ENCODE peak calls at places on chromosomes 1 and 21, in ten cellular contexts. N is WTC11; P is CD8-positive, alpha-beta T cell; J is fibroblast of lung; H is uterus; F is astrocyte of the spinal cord; U is HFF-Myc; Y is upper lobe of right lung; O is GM06990; A is foreskin fibroblast. D is an unnamed sample.

GRCh38 chr1:18142969-18143368 is 35.4 kb downstream of the IGSF21 start:
- DNase-seq in O (no peak), N (no peak), A (no peak), U (no peak), Y (no peak), H (no peak), F (no peak), J (no peak), P (no peak), D (no peak)

GRCh38 chr21:33067457-33067856 is 2.5 kb upstream of the OLIG1 start:
- DNase-seq in N (no peak), Y (no peak), H (no peak), J (no peak), U (no peak), A (no peak), O (no peak), F (no peak), P (no peak), D (no peak)

GRCh38 chr1:94831636-94832035 is 11.5 kb downstream of the SLC44A3 start:
- DNase-seq in A (no peak), H (no peak), N (no peak), O (no peak), J (no peak), F (no peak), P (no peak), U (no peak), Y (peak), D (no peak)

GRCh38 chr1:100700586-100700985 is 19.0 kb upstream of the VCAM1 start:
- DNase-seq in A (no peak), H (no peak), J (peak), P (no peak), U (no peak), F (no peak), N (no peak), O (no peak), Y (no peak), D (no peak)

GRCh38 chr1:234212764-234213406 is 160.4 kb upstream of the COA6 start:
- DNase-seq in N (peak), A (no peak), U (peak), F (peak), O (no peak), J (peak), P (no peak), H (no peak), Y (no peak), D (peak)

GRCh38 chr21:44294391-44295162 is 5.3 kb upstream of the PFKL start:
- DNase-seq in U (no peak), N (no peak), A (peak), P (no peak), J (no peak), Y (no peak), H (peak), O (no peak), F (peak), D (no peak)

GRCh38 chr1:230728710-230729392 is 14.9 kb upstream of the AGT start:
- DNase-seq in J (no peak), F (no peak), N (no peak), A (no peak), Y (no peak), P (no peak), O (no peak), U (no peak), H (no peak), D (no peak)

GRCh38 chr21:37878946-37879660 is 37.2 kb downstream of the KCNJ6 start:
- DNase-seq in U (no peak), Y (no peak), H (no peak), F (peak), N (no peak), P (no peak), A (peak), J (peak), O (no peak), D (no peak)

GRCh38 chr1:36156329-36157114 is 562 bp downstream of the MAP7D1 start:
- DNase-seq in H (peak), P (peak), A (no peak), F (peak), O (peak), Y (peak), J (peak), U (no peak), N (peak), D (peak)

GRCh38 chr1:46535063-46535462 is 16.4 kb downstream of the KNCN start:
- DNase-seq in F (no peak), A (no peak), Y (no peak), N (no peak), J (no peak), P (no peak), H (no peak), U (no peak), O (no peak), D (peak)

DNA sequence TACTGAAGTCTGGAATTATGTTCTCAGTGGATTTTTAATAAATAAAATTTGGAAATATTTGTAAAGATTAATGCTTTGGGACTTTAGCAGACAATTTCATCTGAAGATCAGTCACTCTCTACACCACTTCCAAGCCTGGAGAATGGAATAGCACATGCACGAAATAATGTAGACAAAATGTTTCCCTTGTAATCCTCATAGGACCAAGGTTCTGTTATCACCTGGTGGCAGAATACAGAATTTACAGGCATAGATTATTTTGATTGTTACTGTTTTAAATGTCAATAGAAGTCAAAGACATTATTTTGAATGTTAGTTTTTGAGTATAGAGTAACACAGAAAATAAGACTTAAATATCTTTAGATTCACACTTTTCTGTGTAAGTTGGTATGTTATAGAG is 9.1 kb upstream of the ELAVL4 start:
- DNase-seq in N (no peak), P (no peak), H (no peak), A (no peak), O (no peak), J (no peak), Y (no peak), U (no peak), F (no peak), D (no peak)
- TF ChIP-seq CTCF in N (no peak), P (no peak), H (no peak), A (no peak), O (no peak), J (no peak), Y (no peak), U (no peak), F (no peak), D (no peak)

GRCh38 chr1:165367375-165367993 is 11.0 kb upstream of the LMX1A start:
- DNase-seq in J (peak), O (no peak), Y (peak), P (peak), A (peak), U (peak), F (peak), H (peak), N (peak), D (peak)
- TF ChIP-seq CTCF in J (peak), O (peak), Y (peak), P (peak), A (peak), U (peak), F (peak), H (peak), N (peak), D (peak)

GRCh38 chr1:81410919-81411318 is 389.8 kb upstream of the ADGRL2 start:
- DNase-seq in F (no peak), U (no peak), A (no peak), P (no peak), H (no peak), N (no peak), O (no peak), Y (no peak), J (no peak), D (no peak)

GRCh38 chr1:81410351-81410750 is 390.4 kb upstream of the ADGRL2 start:
- DNase-seq in Y (no peak), O (no peak), H (no peak), N (no peak), F (no peak), J (no peak), A (no peak), P (no peak), U (no peak), D (no peak)

GRCh38 chr1:81409875-81410274 is 390.9 kb upstream of the ADGRL2 start:
- DNase-seq in A (no peak), O (no peak), Y (no peak), H (no peak), U (no peak), F (no peak), J (no peak), N (no peak), P (no peak), D (no peak)

GRCh38 chr1:81408404-81408803 is 392.3 kb upstream of the ADGRL2 start:
- DNase-seq in O (no peak), P (no peak), U (no peak), F (no peak), N (no peak), J (no peak), Y (no peak), A (no peak), H (no peak), D (no peak)

DNA sequence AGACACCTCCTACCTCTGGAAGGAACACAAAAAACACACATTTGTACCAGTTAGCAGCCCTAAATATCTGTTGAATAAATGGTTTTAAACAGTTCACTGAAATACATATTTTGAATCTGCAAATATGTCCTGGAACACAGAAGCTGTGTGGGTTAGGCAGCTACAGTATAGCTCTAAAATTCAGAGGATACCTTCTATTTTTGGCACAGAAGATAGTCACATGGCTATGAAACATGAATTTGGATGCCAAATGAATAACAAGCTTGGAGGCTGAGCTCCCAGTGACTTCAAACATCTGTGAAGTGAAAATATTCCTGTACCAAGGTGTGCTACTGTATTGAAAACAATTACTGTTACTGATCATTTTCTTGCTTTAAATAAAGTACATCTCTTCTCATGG is 391.5 kb upstream of the ADGRL2 start:
- DNase-seq in H (no peak), N (no peak), O (no peak), U (no peak), Y (no peak), J (no peak), P (no peak), A (no peak), F (no peak), D (no peak)
- TF ChIP-seq CTCF in H (no peak), N (no peak), O (no peak), U (no peak), Y (no peak), J (no peak), P (no peak), A (no peak), F (no peak), D (no peak)

GRCh38 chr1:103106426-103107321 is 1.6 kb downstream of the COL11A1 start:
- DNase-seq in N (peak), H (peak), Y (peak), P (no peak), F (peak), U (no peak), A (no peak), O (no peak), J (peak), D (peak)
- TF ChIP-seq CTCF in N (peak), H (peak), Y (peak), P (no peak), F (peak), U (peak), A (peak), O (peak), J (peak), D (peak)

GRCh38 chr1:235557495-235557894 is 53.2 kb upstream of the B3GALNT2 start:
- DNase-seq in A (no peak), H (no peak), O (no peak), F (no peak), J (no peak), Y (no peak), N (peak), U (no peak), P (no peak), D (no peak)
- TF ChIP-seq CTCF in A (no peak), H (no peak), O (no peak), F (no peak), J (no peak), Y (no peak), N (peak), U (peak), P (no peak), D (peak)

DNA sequence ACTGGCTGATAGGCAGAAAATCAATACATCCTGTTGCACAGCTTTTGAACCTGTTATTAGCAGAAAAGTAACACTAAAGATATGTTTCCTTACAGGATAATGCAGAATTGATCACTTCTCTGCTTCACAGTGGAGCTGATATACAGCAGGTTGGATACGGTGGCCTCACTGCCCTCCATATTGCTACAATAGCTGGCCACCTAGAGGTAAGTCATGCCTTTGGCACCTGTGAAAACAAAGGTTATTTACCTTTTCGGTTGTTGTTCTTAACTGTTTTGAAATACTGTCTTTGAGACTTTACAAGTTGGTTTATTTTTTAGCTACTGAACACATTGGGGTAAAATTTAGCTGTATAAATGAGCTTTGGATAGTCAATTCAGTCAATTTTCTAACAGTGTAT is 36.3 kb downstream of the TNNI3K start:
- DNase-seq in N (no peak), J (no peak), P (no peak), Y (no peak), O (no peak), H (no peak), F (no peak), A (no peak), U (no peak), D (no peak)
- TF ChIP-seq CTCF in N (no peak), J (no peak), P (no peak), Y (no peak), O (no peak), H (no peak), F (no peak), A (no peak), U (no peak), D (no peak)

GRCh38 chr1:42758641-42759040 is 8.2 kb downstream of the P3H1 start:
- DNase-seq in N (no peak), O (no peak), Y (no peak), F (no peak), A (no peak), J (no peak), H (no peak), P (no peak), U (no peak), D (no peak)

GRCh38 chr1:42753070-42753469 is 13.0 kb upstream of the CLDN19 start:
- DNase-seq in U (no peak), J (peak), P (no peak), A (no peak), N (no peak), Y (no peak), H (no peak), O (no peak), F (peak), D (no peak)

GRCh38 chr1:42759114-42759513 is 7.7 kb downstream of the P3H1 start:
- DNase-seq in U (no peak), A (no peak), F (no peak), N (peak), O (no peak), J (no peak), H (no peak), Y (no peak), P (no peak), D (no peak)

GRCh38 chr1:42757892-42758275 is 8.9 kb downstream of the P3H1 start:
- DNase-seq in N (no peak), O (no peak), Y (no peak), F (no peak), A (no peak), U (no peak), J (no peak), P (no peak), H (no peak), D (no peak)

DNA sequence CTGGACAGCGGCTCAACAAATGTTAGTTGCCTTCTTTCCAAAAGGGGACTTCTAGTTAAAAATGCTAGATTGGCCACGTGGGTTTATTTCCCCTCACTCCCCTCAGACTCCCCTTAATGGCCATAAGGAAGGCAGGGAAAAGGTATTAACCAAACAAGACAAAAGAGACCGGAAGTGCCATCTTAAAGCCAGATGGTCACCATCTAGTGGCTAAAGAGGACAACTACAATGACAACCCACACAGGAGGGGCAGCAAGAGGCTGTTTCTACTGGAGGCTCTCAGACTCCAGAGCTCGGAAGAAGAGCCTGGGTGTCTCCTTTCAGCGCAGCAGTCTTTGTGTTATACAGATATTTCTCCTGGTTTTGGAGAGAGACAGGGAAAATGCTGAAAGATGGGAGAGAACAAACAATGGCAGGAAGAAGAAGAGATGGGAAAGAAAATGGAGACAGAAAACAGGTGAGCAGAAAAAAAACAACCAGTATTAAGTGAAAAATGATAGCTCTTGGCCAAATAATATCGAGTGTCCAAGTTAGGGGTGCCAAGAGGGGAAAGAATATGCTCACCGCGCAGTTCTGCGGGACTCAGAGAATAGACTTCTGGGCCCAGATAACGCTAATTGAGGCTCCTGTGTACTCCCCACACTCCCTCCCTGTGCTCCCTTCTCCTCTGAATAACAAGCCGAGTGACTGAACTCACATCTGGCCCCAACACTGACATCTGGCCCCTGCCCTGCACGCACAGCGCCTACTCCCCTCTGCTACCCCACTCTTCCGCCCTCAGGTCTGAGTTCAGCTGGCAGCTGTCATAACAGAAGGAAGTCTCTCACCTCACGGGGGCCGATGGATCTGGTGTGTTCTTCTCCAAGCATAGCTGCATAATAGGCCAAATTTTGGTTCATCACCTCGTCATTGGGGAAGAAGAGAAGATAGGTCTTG is 9.6 kb downstream of the P3H1 start:
- DNase-seq in H (no peak), Y (no peak), F (peak), U (peak), P (no peak), N (no peak), A (no peak), O (no peak), J (peak), D (peak)
- TF ChIP-seq CTCF in H (peak), Y (peak), F (peak), U (peak), P (peak), N (peak), A (peak), O (peak), J (peak), D (peak)

DNA sequence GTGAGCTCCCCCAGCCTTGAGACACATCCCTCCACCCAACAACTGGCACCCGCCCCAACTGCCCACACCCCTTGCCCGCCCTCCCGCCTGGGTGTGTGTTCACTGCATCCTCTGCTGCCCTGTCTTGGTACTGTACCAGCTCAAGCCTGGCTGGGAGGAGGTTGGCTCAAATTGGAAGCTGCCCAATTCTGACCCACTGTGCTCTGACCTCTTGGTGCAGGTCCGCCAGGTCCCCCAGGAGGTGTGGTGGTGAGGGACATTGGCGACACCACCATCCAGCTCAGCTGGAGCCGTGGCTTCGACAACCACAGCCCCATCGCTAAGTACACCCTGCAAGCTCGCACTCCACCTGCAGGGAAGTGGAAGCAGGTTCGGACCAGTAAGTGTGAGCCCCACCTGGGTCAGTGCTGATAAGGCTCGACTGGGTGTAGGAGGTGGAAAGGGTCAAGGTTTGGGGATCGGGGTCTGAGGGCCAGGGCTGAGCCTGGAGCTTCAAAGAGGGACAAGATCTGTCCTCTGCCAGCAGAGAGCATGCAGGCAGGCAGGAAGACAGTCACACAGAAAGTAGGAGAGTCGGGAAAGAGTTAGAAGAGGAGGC is 17.9 kb downstream of the TMEM81 start:
- DNase-seq in N (peak), J (no peak), F (no peak), A (no peak), O (no peak), H (no peak), U (no peak), P (no peak), Y (peak), D (no peak)
- TF ChIP-seq CTCF in N (no peak), J (no peak), F (no peak), A (no peak), O (no peak), H (no peak), U (no peak), P (no peak), Y (no peak), D (no peak)

DNA sequence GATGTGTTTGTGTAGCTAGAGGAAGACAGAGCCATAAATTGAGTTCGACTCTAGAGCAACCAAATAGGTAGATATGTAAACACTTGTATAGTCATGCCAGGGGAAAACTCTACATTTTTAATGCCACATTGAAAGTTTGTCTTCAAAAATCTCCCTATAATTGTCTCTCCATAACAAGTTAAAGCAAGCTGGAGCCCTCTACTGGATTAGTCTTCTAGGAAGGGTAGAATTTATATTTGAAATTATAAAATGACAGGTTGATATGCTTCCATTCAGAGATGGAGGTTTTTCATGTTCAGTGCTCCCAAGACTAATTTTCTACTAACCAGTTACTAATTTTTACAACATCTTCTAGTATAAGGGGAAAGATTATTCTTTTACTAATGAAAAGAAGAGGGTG is 13.1 kb upstream of the COL24A1 start:
- DNase-seq in U (no peak), F (peak), J (no peak), P (no peak), N (no peak), H (no peak), A (no peak), O (no peak), Y (no peak), D (no peak)
- TF ChIP-seq CTCF in U (no peak), F (peak), J (peak), P (no peak), N (no peak), H (no peak), A (peak), O (no peak), Y (no peak), D (no peak)

D was measured in GM12865.